ENCODE peak calls at places on chromosome 13, in five cellular contexts. One of them, this sample, is unnamed.
A peak's percentile ranks its signal among the peaks of the same experiment; 100 is the strongest.

GRCh38 chr13:112575680-112576079 is 12.3 kb downstream of the TUBGCP3 start:
- DNase-seq in neural progenitor cell: no peak
- DNase-seq in HCT116: no peak
- DNase-seq in GM23248: peak; percentile 58
- DNase-seq in MM.1S: no peak
- DNase-seq in this sample: peak; percentile 70

GRCh38 chr13:92745233-92745632 is 481.4 kb upstream of the GPC6 start:
- DNase-seq in neural progenitor cell: no peak
- DNase-seq in HCT116: no peak
- DNase-seq in GM23248: no peak
- DNase-seq in MM.1S: no peak
- DNase-seq in this sample: no peak

GRCh38 chr13:113351514-113352026 is 12.4 kb downstream of the GRTP1 start:
- DNase-seq in neural progenitor cell: no peak
- DNase-seq in HCT116: no peak
- DNase-seq in GM23248: no peak
- DNase-seq in MM.1S: no peak
- DNase-seq in this sample: no peak

GRCh38 chr13:40152145-40152544 is 496.7 kb downstream of the COG6 start:
- DNase-seq in neural progenitor cell: no peak
- DNase-seq in HCT116: peak; percentile 54
- DNase-seq in GM23248: peak; percentile 89
- DNase-seq in MM.1S: no peak
- DNase-seq in this sample: no peak

GRCh38 chr13:50014404-50014803 is 840 bp upstream of the KCNRG start:
- DNase-seq in neural progenitor cell: no peak
- DNase-seq in HCT116: no peak
- DNase-seq in GM23248: no peak
- DNase-seq in MM.1S: no peak
- DNase-seq in this sample: no peak

GRCh38 chr13:74466015-74466414 is 331.8 kb upstream of the KLF12 start:
- DNase-seq in neural progenitor cell: peak; percentile 27
- DNase-seq in HCT116: no peak
- DNase-seq in GM23248: no peak
- DNase-seq in MM.1S: no peak
- DNase-seq in this sample: peak; percentile 39

GRCh38 chr13:46556380-46556779 is 3.4 kb downstream of the LRCH1 start:
- DNase-seq in neural progenitor cell: no peak
- DNase-seq in HCT116: no peak
- DNase-seq in GM23248: no peak
- DNase-seq in MM.1S: no peak
- DNase-seq in this sample: no peak

GRCh38 chr13:73059460-73060250 is 850 bp downstream of the KLF5 start:
- DNase-seq in neural progenitor cell: peak; percentile 87
- DNase-seq in HCT116: no peak
- DNase-seq in GM23248: peak; percentile 62
- DNase-seq in MM.1S: peak; percentile 54
- DNase-seq in this sample: peak; percentile 80

DNA sequence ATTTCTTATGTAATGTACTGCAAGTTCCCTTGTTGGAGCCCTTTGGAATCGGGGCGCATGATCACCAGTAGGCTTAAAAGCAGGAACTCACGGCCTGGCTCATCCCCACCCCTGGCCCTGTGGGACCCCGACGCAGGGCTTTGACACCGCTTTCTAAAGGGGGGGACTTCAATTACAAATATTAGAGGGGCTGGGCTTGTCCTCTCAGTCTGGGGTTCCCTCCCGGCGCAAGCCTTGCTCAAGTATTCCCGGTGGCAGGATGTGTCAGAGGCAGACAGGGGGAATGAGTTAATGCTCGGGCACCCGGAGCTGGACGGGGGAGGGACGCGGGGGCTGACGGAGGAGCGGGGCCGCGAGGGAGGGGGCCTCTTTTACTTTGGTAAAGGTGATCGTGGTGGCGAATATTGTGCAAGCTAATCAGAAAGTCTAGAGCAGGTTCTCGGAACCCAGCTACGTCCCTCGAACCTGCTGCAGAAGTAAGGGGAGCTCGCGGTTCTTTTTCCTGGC is 1.2 kb downstream of the FGF14 start:
- DNase-seq in neural progenitor cell: peak; percentile 47
- DNase-seq in HCT116: no peak
- DNase-seq in GM23248: peak; percentile 53
- DNase-seq in MM.1S: no peak
- DNase-seq in this sample: peak; percentile 45
- TF ChIP-seq EZH2 in neural progenitor cell: peak; percentile 70
- TF ChIP-seq EZH2 in HCT116: no peak
- TF ChIP-seq EZH2 in GM23248: peak; percentile 74
- TF ChIP-seq EZH2 in MM.1S: no peak
- TF ChIP-seq EZH2 in this sample: peak; percentile 54

GRCh38 chr13:97344250-97345175 is 89.5 kb upstream of the RAP2A start:
- DNase-seq in neural progenitor cell: peak; percentile 70
- DNase-seq in HCT116: peak; percentile 49
- DNase-seq in GM23248: peak; percentile 76
- DNase-seq in MM.1S: peak; percentile 51
- DNase-seq in this sample: peak; percentile 66
- TF ChIP-seq EZH2phosphoT487 in neural progenitor cell: no peak
- TF ChIP-seq EZH2phosphoT487 in HCT116: no peak
- TF ChIP-seq EZH2phosphoT487 in GM23248: no peak
- TF ChIP-seq EZH2phosphoT487 in MM.1S: no peak
- TF ChIP-seq EZH2phosphoT487 in this sample: no peak

DNA sequence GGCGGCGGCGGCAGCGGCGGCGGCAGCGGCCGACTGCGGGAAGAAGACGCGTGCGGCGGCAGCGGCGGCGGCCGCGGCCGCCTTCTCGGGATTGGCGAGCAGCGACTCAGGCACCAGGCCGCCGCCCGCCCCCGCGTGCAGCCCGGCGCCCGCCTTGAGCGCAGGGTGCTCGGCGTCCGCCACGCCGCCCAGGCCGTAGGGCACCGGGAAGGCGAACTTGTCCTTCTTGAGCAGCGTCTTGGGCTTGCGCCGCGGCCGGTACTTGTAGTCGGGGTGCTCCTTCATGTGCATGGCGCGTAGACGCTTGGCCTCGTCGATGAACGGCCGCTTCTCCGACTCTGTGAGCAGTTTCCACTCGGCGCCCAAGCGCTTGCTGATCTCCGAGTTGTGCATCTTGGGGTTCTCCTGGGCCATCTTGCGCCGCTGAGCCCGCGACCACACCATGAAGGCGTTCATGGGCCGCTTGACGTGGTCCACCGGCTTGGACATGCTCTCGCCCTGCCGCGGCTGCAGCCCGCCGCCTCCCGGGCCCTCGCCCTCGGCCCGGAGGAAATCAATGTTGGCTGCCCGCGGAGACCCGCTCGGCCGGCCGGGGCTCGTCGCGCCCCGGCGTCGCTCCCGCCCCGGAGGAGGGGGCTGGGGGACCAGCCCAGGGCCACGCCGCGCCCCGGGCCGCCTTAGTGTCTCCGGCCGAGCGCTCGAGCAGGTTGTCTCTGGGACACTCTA is 621 bp downstream of the SOX21 start:
- DNase-seq in neural progenitor cell: peak; percentile 61
- DNase-seq in HCT116: no peak
- DNase-seq in GM23248: peak; percentile 39
- DNase-seq in MM.1S: no peak
- DNase-seq in this sample: peak; percentile 56
- TF ChIP-seq EZH2 in neural progenitor cell: no peak
- TF ChIP-seq EZH2 in HCT116: no peak
- TF ChIP-seq EZH2 in GM23248: peak; percentile 50
- TF ChIP-seq EZH2 in MM.1S: no peak
- TF ChIP-seq EZH2 in this sample: peak; percentile 67

GRCh38 chr13:97385854-97386253 is 48.1 kb upstream of the RAP2A start:
- DNase-seq in neural progenitor cell: no peak
- DNase-seq in HCT116: no peak
- DNase-seq in GM23248: peak; percentile 27
- DNase-seq in MM.1S: no peak
- DNase-seq in this sample: no peak

GRCh38 chr13:97386832-97387486 is 47.0 kb upstream of the RAP2A start:
- DNase-seq in neural progenitor cell: no peak
- DNase-seq in HCT116: no peak
- DNase-seq in GM23248: no peak
- DNase-seq in MM.1S: no peak
- DNase-seq in this sample: no peak

GRCh38 chr13:97382276-97382675 is 51.7 kb upstream of the RAP2A start:
- DNase-seq in neural progenitor cell: no peak
- DNase-seq in HCT116: no peak
- DNase-seq in GM23248: no peak
- DNase-seq in MM.1S: no peak
- DNase-seq in this sample: no peak

GRCh38 chr13:97385146-97385545 is 48.8 kb upstream of the RAP2A start:
- DNase-seq in neural progenitor cell: no peak
- DNase-seq in HCT116: no peak
- DNase-seq in GM23248: peak; percentile 45
- DNase-seq in MM.1S: no peak
- DNase-seq in this sample: no peak

DNA sequence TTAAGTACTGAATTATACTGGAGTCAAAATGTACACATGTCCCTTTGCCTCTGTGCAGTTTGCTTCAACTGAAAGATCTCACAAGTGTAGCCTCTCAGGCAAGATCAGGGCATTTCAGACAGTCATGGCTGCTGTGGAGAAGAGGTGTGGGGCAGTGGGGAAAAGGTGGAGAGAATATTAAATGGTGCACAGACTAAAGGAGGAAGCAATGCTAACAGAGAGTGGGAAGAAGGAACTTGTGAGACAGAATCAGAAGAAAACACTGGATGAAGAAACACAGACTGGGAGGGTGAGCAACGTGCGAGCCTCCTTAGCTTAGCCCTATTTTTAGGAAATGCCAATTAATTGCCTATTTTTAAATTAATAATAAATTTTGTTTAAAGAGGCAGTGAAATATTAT is 49.6 kb upstream of the RAP2A start:
- DNase-seq in neural progenitor cell: no peak
- DNase-seq in HCT116: no peak
- DNase-seq in GM23248: no peak
- DNase-seq in MM.1S: no peak
- DNase-seq in this sample: no peak
- TF ChIP-seq EZH2phosphoT487 in neural progenitor cell: no peak
- TF ChIP-seq EZH2phosphoT487 in HCT116: no peak
- TF ChIP-seq EZH2phosphoT487 in GM23248: no peak
- TF ChIP-seq EZH2phosphoT487 in MM.1S: no peak
- TF ChIP-seq EZH2phosphoT487 in this sample: no peak

GRCh38 chr13:61648546-61648945 is 232.9 kb upstream of the PCDH20 start:
- DNase-seq in neural progenitor cell: no peak
- DNase-seq in HCT116: no peak
- DNase-seq in GM23248: no peak
- DNase-seq in MM.1S: no peak
- DNase-seq in this sample: no peak

GRCh38 chr13:61654501-61654900 is 238.9 kb upstream of the PCDH20 start:
- DNase-seq in neural progenitor cell: no peak
- DNase-seq in HCT116: no peak
- DNase-seq in GM23248: no peak
- DNase-seq in MM.1S: no peak
- DNase-seq in this sample: no peak
- TF ChIP-seq EZH2 in neural progenitor cell: no peak
- TF ChIP-seq EZH2 in HCT116: no peak
- TF ChIP-seq EZH2 in GM23248: no peak
- TF ChIP-seq EZH2 in MM.1S: no peak
- TF ChIP-seq EZH2 in this sample: no peak

DNA sequence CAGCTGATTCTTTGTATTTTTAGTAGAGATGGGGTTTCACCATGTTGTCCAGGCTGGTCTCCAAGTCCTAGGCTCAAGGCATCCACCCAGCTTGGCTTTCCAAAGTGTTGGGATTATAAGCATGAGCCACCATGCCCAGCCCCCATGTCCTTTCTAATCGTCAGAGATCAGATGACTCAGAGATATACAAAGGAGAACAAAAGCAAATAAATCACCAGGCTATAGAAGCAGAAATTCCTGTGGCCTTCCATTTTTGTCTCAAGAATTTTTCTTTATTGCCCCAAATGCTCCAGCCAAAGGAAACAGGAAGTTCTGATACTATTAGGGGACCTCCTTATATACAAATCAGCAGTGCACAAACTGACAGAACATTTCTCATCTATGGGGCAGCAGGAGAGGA is 207.8 kb downstream of the RFC3 start:
- DNase-seq in neural progenitor cell: no peak
- DNase-seq in HCT116: no peak
- DNase-seq in GM23248: peak; percentile 56
- DNase-seq in MM.1S: no peak
- DNase-seq in this sample: no peak
- TF ChIP-seq EZH2phosphoT487 in neural progenitor cell: no peak
- TF ChIP-seq EZH2phosphoT487 in HCT116: no peak
- TF ChIP-seq EZH2phosphoT487 in GM23248: no peak
- TF ChIP-seq EZH2phosphoT487 in MM.1S: no peak
- TF ChIP-seq EZH2phosphoT487 in this sample: no peak

DNA sequence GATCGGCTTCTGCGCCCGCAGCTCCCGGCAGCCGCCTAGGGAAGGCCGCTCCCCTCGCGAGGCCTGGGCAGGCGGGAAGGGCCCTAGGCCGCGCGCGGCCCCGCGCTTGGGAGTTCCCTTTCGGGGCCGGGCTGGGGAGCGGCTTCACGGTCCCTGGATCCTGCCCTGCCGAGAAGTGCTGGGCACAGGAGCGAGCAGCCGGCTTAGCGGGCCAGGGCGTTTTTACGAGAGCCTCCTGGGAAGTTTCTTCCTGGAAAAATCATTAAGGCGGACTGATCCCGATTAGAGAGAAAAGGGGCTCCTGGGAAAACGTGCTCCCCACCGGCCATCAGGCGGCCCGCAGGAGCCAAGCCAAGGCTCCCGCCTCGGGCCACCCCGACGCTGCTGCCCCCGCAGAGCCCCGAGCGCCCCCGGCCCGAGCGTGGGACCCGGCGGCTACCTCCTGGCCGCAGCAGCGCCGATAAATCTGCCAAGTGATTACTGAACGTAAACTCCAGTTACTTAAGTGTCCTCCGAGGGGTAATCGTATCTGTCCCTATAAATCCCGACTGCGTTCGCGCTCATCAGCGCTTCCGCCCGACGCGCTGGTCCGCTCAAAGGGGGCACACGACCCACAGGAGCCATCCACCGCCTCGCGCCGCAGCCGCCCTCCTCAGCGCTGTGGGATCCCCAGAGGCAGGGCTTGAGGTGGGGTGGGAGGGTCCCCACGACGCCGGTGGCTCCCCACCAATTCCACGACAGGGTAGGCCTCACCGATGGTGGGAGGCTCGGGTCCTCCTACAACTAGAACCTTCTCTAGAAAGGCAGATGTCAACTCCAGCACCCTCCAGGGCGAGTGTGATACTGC is 2.8 kb downstream of the ZIC5 start:
- DNase-seq in neural progenitor cell: peak; percentile 70
- DNase-seq in HCT116: no peak
- DNase-seq in GM23248: peak; percentile 53
- DNase-seq in MM.1S: no peak
- DNase-seq in this sample: peak; percentile 68
- TF ChIP-seq EZH2 in neural progenitor cell: no peak
- TF ChIP-seq EZH2 in HCT116: no peak
- TF ChIP-seq EZH2 in GM23248: peak; percentile 99
- TF ChIP-seq EZH2 in MM.1S: no peak
- TF ChIP-seq EZH2 in this sample: peak; percentile 52

GRCh38 chr13:33228645-33229445 is 56.7 kb downstream of the STARD13 start:
- DNase-seq in neural progenitor cell: peak; percentile 51
- DNase-seq in HCT116: peak; percentile 26
- DNase-seq in GM23248: peak; percentile 73
- DNase-seq in MM.1S: peak; percentile 40
- DNase-seq in this sample: peak; percentile 73
- TF ChIP-seq EZH2phosphoT487 in neural progenitor cell: no peak
- TF ChIP-seq EZH2phosphoT487 in HCT116: no peak
- TF ChIP-seq EZH2phosphoT487 in GM23248: no peak
- TF ChIP-seq EZH2phosphoT487 in MM.1S: no peak
- TF ChIP-seq EZH2phosphoT487 in this sample: no peak